ENCODE peak calls at places on chromosome 7, in four cellular contexts. H, A, X and D are unnamed samples.

GRCh38 chr7:28685660-28686417 is 272.3 kb downstream of the TRIL start:
- DNase-seq in H (no peak), X (no peak), A (peak), D (peak)

GRCh38 chr7:66167773-66168367 is 37.3 kb upstream of the TPST1 start:
- DNase-seq in X (no peak), A (no peak), H (no peak), D (no peak)

GRCh38 chr7:145339319-145339718 is 503.5 kb upstream of the TPK1 start:
- DNase-seq in A (no peak), H (no peak), X (no peak), D (no peak)

GRCh38 chr7:5574770-5575269 is 151.2 kb upstream of the TNRC18 start:
- DNase-seq in A (no peak), H (no peak), X (no peak), D (no peak)

GRCh38 chr7:68109299-68109698 is 1112.7 kb downstream of the TYW1 start:
- DNase-seq in X (no peak), H (no peak), A (no peak), D (no peak)

GRCh38 chr7:130982160-130982638 is 248.2 kb upstream of the KLF14 start:
- DNase-seq in H (no peak), A (no peak), X (no peak), D (no peak)

GRCh38 chr7:40175725-40176510 is 41.1 kb downstream of the SUGCT start:
- DNase-seq in X (no peak), H (no peak), A (no peak), D (no peak)

GRCh38 chr7:2572101-2572842 is 13.5 kb downstream of the IQCE start:
- DNase-seq in X (no peak), A (peak), H (no peak), D (no peak)

GRCh38 chr7:37408885-37409248 is 39.8 kb downstream of the ELMO1 start:
- DNase-seq in H (no peak), A (no peak), X (no peak), D (no peak)

GRCh38 chr7:15485431-15485830 is 76.4 kb downstream of the AGMO start:
- DNase-seq in A (no peak), H (no peak), X (no peak), D (no peak)

GRCh38 chr7:131338173-131338572 is 10.5 kb downstream of the MKLN1 start:
- DNase-seq in H (no peak), A (no peak), X (no peak), D (no peak)

GRCh38 chr7:154676422-154677073 is 326.4 kb downstream of the PAXIP1 start:
- DNase-seq in X (no peak), H (no peak), A (no peak), D (no peak)

GRCh38 chr7:27162548-27162848 is 2.8 kb downstream of the HOXA9 start:
- DNase-seq in X (no peak), A (no peak), H (no peak), D (no peak)

GRCh38 chr7:155581954-155582353 is 35.6 kb upstream of the CNPY1 start:
- DNase-seq in A (no peak), H (no peak), X (peak), D (no peak)

GRCh38 chr7:82331234-82331633 is 112.3 kb downstream of the CACNA2D1 start:
- DNase-seq in H (no peak), X (no peak), A (no peak), D (no peak)

GRCh38 chr7:27229448-27229847 is 13.2 kb upstream of the EVX1 start:
- DNase-seq in X (no peak), A (no peak), H (no peak), D (no peak)

GRCh38 chr7:137992042-137992737 is 9.7 kb downstream of the CREB3L2 start:
- DNase-seq in X (no peak), A (no peak), H (no peak), D (no peak)

GRCh38 chr7:33459340-33459751 is 330.0 kb downstream of the BBS9 start:
- DNase-seq in X (no peak), H (no peak), A (no peak), D (no peak)